ENCODE peak calls at places on chromosomes 13 and 19, in nine cellular contexts. One of them, this sample, is unnamed.
A peak's percentile ranks its signal among the peaks of the same experiment; 100 is the strongest.

GRCh38 chr13:102091231-102091630 is 310.6 kb downstream of the FGF14 start:
- DNase-seq in GM23248: no peak
- DNase-seq in tibial artery: no peak
- DNase-seq in IMR-90: no peak
- DNase-seq in GM23338: peak; percentile 90
- DNase-seq in aorta: no peak
- DNase-seq in Panc1: no peak
- DNase-seq in substantia nigra: no peak
- DNase-seq in K562: no peak
- DNase-seq in this sample: no peak

GRCh38 chr13:113947321-113948033 is 26.4 kb downstream of the C13orf46 start:
- DNase-seq in GM23248: peak; percentile 76
- DNase-seq in tibial artery: peak; percentile 68
- DNase-seq in IMR-90: peak; percentile 43
- DNase-seq in GM23338: peak; percentile 27
- DNase-seq in aorta: peak; percentile 80
- DNase-seq in Panc1: no peak
- DNase-seq in substantia nigra: no peak
- DNase-seq in K562: peak; percentile 43
- DNase-seq in this sample: no peak

GRCh38 chr13:94702181-94703041 is 9.9 kb downstream of the SOX21 start:
- DNase-seq in GM23248: no peak
- DNase-seq in tibial artery: no peak
- DNase-seq in IMR-90: no peak
- DNase-seq in GM23338: peak; percentile 55
- DNase-seq in aorta: no peak
- DNase-seq in Panc1: no peak
- DNase-seq in substantia nigra: no peak
- DNase-seq in K562: no peak
- DNase-seq in this sample: no peak

GRCh38 chr13:73952683-73953082 is 181.5 kb downstream of the KLF12 start:
- DNase-seq in GM23248: peak; percentile 18
- DNase-seq in tibial artery: no peak
- DNase-seq in IMR-90: peak; percentile 86
- DNase-seq in GM23338: no peak
- DNase-seq in aorta: no peak
- DNase-seq in Panc1: no peak
- DNase-seq in substantia nigra: no peak
- DNase-seq in K562: no peak
- DNase-seq in this sample: no peak

GRCh38 chr19:11481777-11482383 is 1.0 kb upstream of the ELAVL3 start:
- DNase-seq in GM23248: peak; percentile 89
- DNase-seq in tibial artery: peak; percentile 69
- DNase-seq in IMR-90: peak; percentile 85
- DNase-seq in GM23338: peak; percentile 95
- DNase-seq in aorta: peak; percentile 77
- DNase-seq in Panc1: peak; percentile 53
- DNase-seq in substantia nigra: peak; percentile 93
- DNase-seq in K562: peak; percentile 91
- DNase-seq in this sample: peak; percentile 41

GRCh38 chr13:71005919-71006318 is 861.1 kb downstream of the DACH1 start:
- DNase-seq in GM23248: no peak
- DNase-seq in tibial artery: no peak
- DNase-seq in IMR-90: no peak
- DNase-seq in GM23338: no peak
- DNase-seq in aorta: no peak
- DNase-seq in Panc1: no peak
- DNase-seq in substantia nigra: no peak
- DNase-seq in K562: no peak
- DNase-seq in this sample: no peak

GRCh38 chr13:29922896-29923295 is 72.5 kb upstream of the UBL3 start:
- DNase-seq in GM23248: peak; percentile 84
- DNase-seq in tibial artery: no peak
- DNase-seq in IMR-90: peak; percentile 71
- DNase-seq in GM23338: no peak
- DNase-seq in aorta: no peak
- DNase-seq in Panc1: no peak
- DNase-seq in substantia nigra: no peak
- DNase-seq in K562: no peak
- DNase-seq in this sample: no peak

GRCh38 chr13:67043901-67044300 is 186.2 kb downstream of the PCDH9 start:
- DNase-seq in GM23248: no peak
- DNase-seq in tibial artery: no peak
- DNase-seq in IMR-90: peak; percentile 57
- DNase-seq in GM23338: no peak
- DNase-seq in aorta: no peak
- DNase-seq in Panc1: no peak
- DNase-seq in substantia nigra: no peak
- DNase-seq in K562: no peak
- DNase-seq in this sample: no peak

GRCh38 chr13:110944968-110945952 is 30.4 kb upstream of the ANKRD10 start:
- DNase-seq in GM23248: no peak
- DNase-seq in tibial artery: no peak
- DNase-seq in IMR-90: no peak
- DNase-seq in GM23338: no peak
- DNase-seq in aorta: no peak
- DNase-seq in Panc1: no peak
- DNase-seq in substantia nigra: no peak
- DNase-seq in K562: no peak
- DNase-seq in this sample: no peak

GRCh38 chr19:29533578-29534544 is 8.1 kb downstream of the VSTM2B start:
- DNase-seq in GM23248: no peak
- DNase-seq in tibial artery: peak; percentile 11
- DNase-seq in IMR-90: no peak
- DNase-seq in GM23338: no peak
- DNase-seq in aorta: no peak
- DNase-seq in Panc1: no peak
- DNase-seq in substantia nigra: no peak
- DNase-seq in K562: no peak
- DNase-seq in this sample: no peak

DNA sequence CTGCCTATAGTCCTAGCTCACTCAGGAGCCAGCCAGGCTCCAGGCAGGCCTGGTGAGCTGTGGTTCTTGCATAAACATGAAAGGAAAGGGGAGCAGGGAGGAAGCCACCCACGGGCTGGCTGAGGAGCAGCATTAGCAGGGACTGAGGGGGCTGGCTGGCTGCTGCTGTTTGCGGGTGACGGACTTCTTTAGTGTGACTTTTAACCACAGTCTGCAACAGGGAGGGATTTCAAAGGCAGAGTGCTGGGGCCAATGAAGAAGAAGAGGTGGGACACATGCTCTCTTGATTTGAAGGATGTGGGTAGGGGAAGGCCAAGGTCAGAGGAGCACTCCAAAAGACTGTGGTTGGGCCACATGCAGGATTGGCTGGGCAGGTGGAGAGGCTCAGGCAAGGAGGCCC is 223.0 kb downstream of the DNAJC15 start:
- DNase-seq in GM23248: no peak
- DNase-seq in tibial artery: no peak
- DNase-seq in IMR-90: peak; percentile 34
- DNase-seq in GM23338: no peak
- DNase-seq in aorta: no peak
- DNase-seq in Panc1: no peak
- DNase-seq in substantia nigra: no peak
- DNase-seq in K562: no peak
- DNase-seq in this sample: no peak
- H3K27ac ChIP-seq in GM23248: no peak overlapping the region
- H3K27ac ChIP-seq in tibial artery: no peak overlapping the region
- H3K27ac ChIP-seq in IMR-90: peak overlapping the region; percentile 20
- H3K27ac ChIP-seq in GM23338: no peak overlapping the region
- H3K27ac ChIP-seq in aorta: no peak overlapping the region
- H3K27ac ChIP-seq in Panc1: no peak overlapping the region
- H3K27ac ChIP-seq in substantia nigra: no peak overlapping the region
- H3K27ac ChIP-seq in K562: no peak overlapping the region
- H3K27ac ChIP-seq in this sample: no peak overlapping the region

GRCh38 chr19:17654993-17655392 is 33.2 kb downstream of the UNC13A start:
- DNase-seq in GM23248: no peak
- DNase-seq in tibial artery: no peak
- DNase-seq in IMR-90: no peak
- DNase-seq in GM23338: peak; percentile 48
- DNase-seq in aorta: no peak
- DNase-seq in Panc1: no peak
- DNase-seq in substantia nigra: no peak
- DNase-seq in K562: no peak
- DNase-seq in this sample: no peak
- H3K27ac ChIP-seq in GM23248: no peak overlapping the region
- H3K27ac ChIP-seq in tibial artery: no peak overlapping the region
- H3K27ac ChIP-seq in IMR-90: no peak overlapping the region
- H3K27ac ChIP-seq in GM23338: no peak overlapping the region
- H3K27ac ChIP-seq in aorta: no peak overlapping the region
- H3K27ac ChIP-seq in Panc1: no peak overlapping the region
- H3K27ac ChIP-seq in substantia nigra: no peak overlapping the region
- H3K27ac ChIP-seq in K562: no peak overlapping the region
- H3K27ac ChIP-seq in this sample: no peak overlapping the region

GRCh38 chr19:48878219-48879024 is 6.2 kb downstream of the PPP1R15A start:
- DNase-seq in GM23248: peak; percentile 51
- DNase-seq in tibial artery: peak; percentile 59
- DNase-seq in IMR-90: peak; percentile 41
- DNase-seq in GM23338: no peak
- DNase-seq in aorta: peak; percentile 88
- DNase-seq in Panc1: no peak
- DNase-seq in substantia nigra: no peak
- DNase-seq in K562: peak; percentile 98
- DNase-seq in this sample: no peak

GRCh38 chr19:48879025-48879572 is 6.9 kb downstream of the PPP1R15A start:
- DNase-seq in GM23248: no peak
- DNase-seq in tibial artery: no peak
- DNase-seq in IMR-90: no peak
- DNase-seq in GM23338: no peak
- DNase-seq in aorta: no peak
- DNase-seq in Panc1: no peak
- DNase-seq in substantia nigra: no peak
- DNase-seq in K562: no peak
- DNase-seq in this sample: no peak

GRCh38 chr19:48877900-48878218 is 5.6 kb downstream of the PPP1R15A start:
- DNase-seq in GM23248: peak; percentile 30
- DNase-seq in tibial artery: no peak
- DNase-seq in IMR-90: no peak
- DNase-seq in GM23338: no peak
- DNase-seq in aorta: no peak
- DNase-seq in Panc1: no peak
- DNase-seq in substantia nigra: no peak
- DNase-seq in K562: no peak
- DNase-seq in this sample: no peak

DNA sequence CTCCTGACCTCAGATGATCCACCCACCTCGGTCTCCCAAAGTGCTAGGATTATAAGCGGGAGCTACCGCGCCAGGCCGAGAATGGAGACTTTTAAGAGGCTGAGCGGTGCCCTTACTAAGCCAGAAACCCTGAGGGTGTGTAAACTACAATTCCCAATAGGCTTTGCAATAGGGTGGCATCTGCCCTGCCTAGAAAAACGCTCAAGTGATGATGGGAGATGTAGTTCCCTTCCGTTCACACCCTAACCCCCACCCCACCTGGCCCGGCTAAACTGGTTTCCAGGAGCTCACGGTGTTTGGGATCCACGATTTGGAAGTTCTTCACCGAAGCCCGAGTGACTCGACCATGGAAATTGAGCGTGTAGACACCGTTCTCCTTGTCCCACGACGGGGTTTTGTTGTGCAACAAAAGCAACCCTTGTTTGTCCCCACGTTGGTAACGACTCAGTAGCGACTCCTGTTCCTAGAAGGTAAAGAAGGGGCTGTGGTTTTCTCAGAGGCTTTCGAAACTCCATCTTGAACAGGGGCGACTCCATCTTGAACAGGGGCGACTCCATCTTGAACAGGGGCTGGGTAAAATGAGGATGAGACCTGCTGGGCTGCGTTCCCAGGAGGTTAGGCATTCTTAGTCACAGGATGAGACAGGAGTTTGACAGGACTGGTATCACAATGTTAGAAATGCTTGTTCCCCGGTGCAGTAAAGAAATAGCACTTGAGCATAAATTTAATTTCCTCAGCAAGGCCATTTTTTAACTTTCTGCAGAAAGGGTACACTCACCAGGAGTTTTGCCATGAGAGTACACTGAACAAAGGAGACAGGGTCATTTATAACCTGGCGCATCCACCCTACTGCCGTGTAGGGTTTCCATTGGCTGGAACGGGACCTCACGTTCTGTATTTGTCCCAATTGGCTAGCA is 9.8 kb downstream of the PPP1R15A start:
- DNase-seq in GM23248: peak; percentile 50
- DNase-seq in tibial artery: no peak
- DNase-seq in IMR-90: no peak
- DNase-seq in GM23338: peak; percentile 90
- DNase-seq in aorta: no peak
- DNase-seq in Panc1: no peak
- DNase-seq in substantia nigra: no peak
- DNase-seq in K562: peak; percentile 68
- DNase-seq in this sample: no peak
- H3K27ac ChIP-seq in GM23248: no peak overlapping the region
- H3K27ac ChIP-seq in tibial artery: no peak overlapping the region
- H3K27ac ChIP-seq in IMR-90: no peak overlapping the region
- H3K27ac ChIP-seq in GM23338: peak overlapping the region; percentile 17
- H3K27ac ChIP-seq in aorta: peak overlapping the region; percentile 5
- H3K27ac ChIP-seq in Panc1: no peak overlapping the region
- H3K27ac ChIP-seq in substantia nigra: no peak overlapping the region
- H3K27ac ChIP-seq in K562: no peak overlapping the region
- H3K27ac ChIP-seq in this sample: peak overlapping the region; percentile 62

GRCh38 chr19:49861127-49861526 is 6.2 kb downstream of the PNKP start:
- DNase-seq in GM23248: peak; percentile 34
- DNase-seq in tibial artery: no peak
- DNase-seq in IMR-90: no peak
- DNase-seq in GM23338: peak; percentile 64
- DNase-seq in aorta: no peak
- DNase-seq in Panc1: no peak
- DNase-seq in substantia nigra: no peak
- DNase-seq in K562: no peak
- DNase-seq in this sample: no peak
- H3K27ac ChIP-seq in GM23248: no peak overlapping the region
- H3K27ac ChIP-seq in tibial artery: peak overlapping the region; percentile 26
- H3K27ac ChIP-seq in IMR-90: no peak overlapping the region
- H3K27ac ChIP-seq in GM23338: peak overlapping the region; percentile 83
- H3K27ac ChIP-seq in aorta: no peak overlapping the region
- H3K27ac ChIP-seq in Panc1: peak overlapping the region; percentile 84
- H3K27ac ChIP-seq in substantia nigra: no peak overlapping the region
- H3K27ac ChIP-seq in K562: no peak overlapping the region
- H3K27ac ChIP-seq in this sample: no peak overlapping the region

GRCh38 chr19:6056282-6056741 is 54.0 kb downstream of the RFX2 start:
- DNase-seq in GM23248: no peak
- DNase-seq in tibial artery: no peak
- DNase-seq in IMR-90: no peak
- DNase-seq in GM23338: no peak
- DNase-seq in aorta: no peak
- DNase-seq in Panc1: no peak
- DNase-seq in substantia nigra: no peak
- DNase-seq in K562: no peak
- DNase-seq in this sample: no peak
- H3K27ac ChIP-seq in GM23248: peak overlapping the region; percentile 98
- H3K27ac ChIP-seq in tibial artery: peak overlapping the region; percentile 96
- H3K27ac ChIP-seq in IMR-90: no peak overlapping the region
- H3K27ac ChIP-seq in GM23338: peak overlapping the region; percentile 56
- H3K27ac ChIP-seq in aorta: peak overlapping the region; percentile 76
- H3K27ac ChIP-seq in Panc1: no peak overlapping the region
- H3K27ac ChIP-seq in substantia nigra: peak overlapping the region; percentile 64
- H3K27ac ChIP-seq in K562: peak overlapping the region; percentile 27
- H3K27ac ChIP-seq in this sample: peak overlapping the region; percentile 86

DNA sequence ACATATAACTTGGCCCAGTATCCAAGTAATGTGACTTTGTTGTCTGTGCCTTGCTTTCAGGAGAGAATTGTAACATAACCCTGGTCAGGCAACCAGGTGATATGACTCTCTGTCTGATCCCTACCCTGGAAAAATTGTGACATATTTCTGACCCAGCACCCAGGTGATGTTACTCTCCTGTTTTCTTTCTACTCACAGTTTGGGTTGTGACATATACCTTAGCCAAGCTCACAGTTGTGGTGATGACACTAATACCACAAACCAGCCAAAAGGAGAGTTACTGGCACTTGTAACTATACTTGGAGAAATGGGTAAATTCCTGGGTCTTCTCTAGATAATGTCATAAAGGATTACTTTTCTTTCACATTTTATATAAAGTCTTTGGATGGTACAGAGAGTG is 14.3 kb upstream of the ZNF254 start:
- DNase-seq in GM23248: no peak
- DNase-seq in tibial artery: no peak
- DNase-seq in IMR-90: no peak
- DNase-seq in GM23338: no peak
- DNase-seq in aorta: no peak
- DNase-seq in Panc1: no peak
- DNase-seq in substantia nigra: no peak
- DNase-seq in K562: no peak
- DNase-seq in this sample: no peak
- H3K27ac ChIP-seq in GM23248: no peak overlapping the region
- H3K27ac ChIP-seq in tibial artery: no peak overlapping the region
- H3K27ac ChIP-seq in IMR-90: no peak overlapping the region
- H3K27ac ChIP-seq in GM23338: no peak overlapping the region
- H3K27ac ChIP-seq in aorta: no peak overlapping the region
- H3K27ac ChIP-seq in Panc1: no peak overlapping the region
- H3K27ac ChIP-seq in substantia nigra: no peak overlapping the region
- H3K27ac ChIP-seq in K562: no peak overlapping the region
- H3K27ac ChIP-seq in this sample: peak overlapping the region; percentile 87